ENCODE peak calls at places on chromosomes 5 and 9, in seven cellular contexts. A, P, N, E, R, F and Q are unnamed samples.

GRCh38 chr9:115362101-115362500 is 244.1 kb upstream of the TNC start:
- DNase-seq in A (no peak), P (no peak), N (no peak), E (no peak), R (no peak), F (no peak), Q (no peak)

GRCh38 chr9:93942176-93942575 is 13.0 kb downstream of the BARX1 start:
- DNase-seq in A (no peak), P (no peak), N (no peak), E (no peak), R (no peak), F (no peak), Q (no peak)

GRCh38 chr5:153081385-153081784 is 409.1 kb upstream of the GRIA1 start:
- DNase-seq in A (no peak), P (no peak), N (no peak), E (no peak), R (no peak), F (no peak), Q (peak)

GRCh38 chr5:59312223-59312622 is 581.3 kb downstream of the PDE4D start:
- DNase-seq in A (no peak), P (no peak), N (no peak), E (no peak), R (no peak), F (no peak), Q (no peak)

GRCh38 chr5:165579911-165580310 is 2074.5 kb downstream of the MAT2B start:
- DNase-seq in A (no peak), P (no peak), N (no peak), E (no peak), R (no peak), F (no peak), Q (no peak)

GRCh38 chr5:148457183-148457620 is 73.4 kb downstream of the FBXO38 start:
- DNase-seq in A (no peak), P (peak), N (no peak), E (no peak), R (no peak), F (no peak), Q (no peak)

GRCh38 chr5:116773926-116774325 is 199.3 kb upstream of the SEMA6A start:
- DNase-seq in A (no peak), P (peak), N (no peak), E (no peak), R (no peak), F (no peak), Q (no peak)

GRCh38 chr9:94767331-94768099 is 41.0 kb downstream of the AOPEP start:
- DNase-seq in A (no peak), P (no peak), N (no peak), E (no peak), R (no peak), F (no peak), Q (no peak)

GRCh38 chr9:6975198-6975597 is 217.4 kb downstream of the KDM4C start:
- DNase-seq in A (no peak), P (no peak), N (no peak), E (no peak), R (no peak), F (no peak), Q (no peak)

GRCh38 chr5:74251106-74252032 is 389.2 kb downstream of the ENC1 start:
- DNase-seq in A (no peak), P (peak), N (no peak), E (no peak), R (peak), F (no peak), Q (no peak)

GRCh38 chr9:113934167-113934566 is 58.1 kb downstream of the ZNF618 start:
- DNase-seq in A (no peak), P (no peak), N (no peak), E (no peak), R (no peak), F (no peak), Q (no peak)

GRCh38 chr9:72586388-72587160 is 65.2 kb downstream of the TMC1 start:
- DNase-seq in A (peak), P (no peak), N (no peak), E (peak), R (peak), F (no peak), Q (no peak)

GRCh38 chr9:35516481-35516880 is 26.6 kb downstream of the RUSC2 start:
- DNase-seq in A (no peak), P (no peak), N (no peak), E (no peak), R (no peak), F (no peak), Q (no peak)

GRCh38 chr9:109098221-109098959 is 21.4 kb downstream of the TMEM245 start:
- DNase-seq in A (no peak), P (peak), N (no peak), E (peak), R (no peak), F (no peak), Q (no peak)

GRCh38 chr9:93346240-93347112 is 105.0 kb upstream of the FAM120A start:
- DNase-seq in A (no peak), P (peak), N (no peak), E (no peak), R (no peak), F (no peak), Q (peak)

GRCh38 chr9:127726871-127727270 is 8.2 kb downstream of the TOR2A start:
- DNase-seq in A (no peak), P (no peak), N (no peak), E (no peak), R (no peak), F (no peak), Q (no peak)

GRCh38 chr9:370081-370480 is 155.4 kb downstream of the DOCK8 start:
- DNase-seq in A (no peak), P (no peak), N (no peak), E (no peak), R (no peak), F (no peak), Q (no peak)

GRCh38 chr9:135992486-135993408 is 31.6 kb upstream of the UBAC1 start:
- DNase-seq in A (no peak), P (peak), N (peak), E (no peak), R (no peak), F (no peak), Q (peak)

GRCh38 chr5:87101321-87101720 is 166.4 kb upstream of the RASA1 start:
- DNase-seq in A (no peak), P (no peak), N (no peak), E (no peak), R (no peak), F (no peak), Q (no peak)

GRCh38 chr9:19994296-19994695 is 205.5 kb upstream of the SLC24A2 start:
- DNase-seq in A (no peak), P (no peak), N (no peak), E (no peak), R (no peak), F (no peak), Q (no peak)

GRCh38 chr9:89461302-89461701 is 36.6 kb downstream of the SEMA4D start:
- DNase-seq in A (no peak), P (no peak), N (peak), E (no peak), R (no peak), F (no peak), Q (no peak)

GRCh38 chr9:26800322-26800721 is 92.3 kb downstream of the CAAP1 start:
- DNase-seq in A (no peak), P (no peak), N (no peak), E (no peak), R (no peak), F (no peak), Q (no peak)

GRCh38 chr5:175689147-175689991 is 31.5 kb downstream of the HRH2 start:
- DNase-seq in A (no peak), P (no peak), N (no peak), E (peak), R (no peak), F (no peak), Q (no peak)

GRCh38 chr5:167232675-167233074 is 1058.8 kb upstream of the WWC1 start:
- DNase-seq in A (no peak), P (no peak), N (no peak), E (no peak), R (no peak), F (no peak), Q (no peak)

GRCh38 chr9:95753762-95754465 is 121.6 kb upstream of the ERCC6L2 start:
- DNase-seq in A (no peak), P (no peak), N (peak), E (no peak), R (no peak), F (no peak), Q (no peak)

GRCh38 chr9:126561582-126561981 is 52.1 kb upstream of the LMX1B start:
- DNase-seq in A (no peak), P (no peak), N (no peak), E (no peak), R (no peak), F (no peak), Q (no peak)

GRCh38 chr9:73683862-73684591 is 532.4 kb downstream of the ANXA1 start:
- DNase-seq in A (no peak), P (peak), N (no peak), E (no peak), R (peak), F (no peak), Q (no peak)

GRCh38 chr9:133055788-133056420 is 5.9 kb upstream of the CEL start:
- DNase-seq in A (no peak), P (no peak), N (no peak), E (no peak), R (no peak), F (no peak), Q (no peak)